ENCODE peak calls at places on chromosome 20, in four cellular contexts. Y, X, P and A are unnamed samples.

GRCh38 chr20:8228315-8228714 is 96.2 kb downstream of the PLCB1 start:
- DNase-seq in Y (no peak), P (no peak), X (no peak), A (no peak)

GRCh38 chr20:33443006-33443511 is 504 bp downstream of the SNTA1 start:
- DNase-seq in Y (no peak), P (no peak), X (no peak), A (no peak)

GRCh38 chr20:5612476-5613291 is 137.5 kb upstream of the SHLD1 start:
- DNase-seq in Y (no peak), P (no peak), X (no peak), A (no peak)

GRCh38 chr20:38903335-38903734 is 22.9 kb upstream of the FAM83D start:
- DNase-seq in X (no peak), Y (no peak), P (no peak), A (no peak)

GRCh38 chr20:64071341-64072332 is 7.7 kb downstream of the RGS19 start:
- DNase-seq in X (no peak), Y (no peak), P (no peak), A (no peak)

GRCh38 chr20:23029324-23029723 is 5.8 kb upstream of the SSTR4 start:
- DNase-seq in X (no peak), P (no peak), Y (no peak), A (no peak)

GRCh38 chr20:22819134-22819533 is 216.0 kb upstream of the SSTR4 start:
- DNase-seq in Y (no peak), P (no peak), X (no peak), A (no peak)

GRCh38 chr20:62363920-62364851 is 2.9 kb downstream of the LAMA5 start:
- DNase-seq in Y (no peak), P (no peak), X (no peak), A (no peak)

GRCh38 chr20:49508435-49509199 is 26.1 kb upstream of the KCNB1 start:
- DNase-seq in X (peak), Y (no peak), P (peak), A (peak)

GRCh38 chr20:23127506-23128279 is 41.6 kb upstream of the CD93 start:
- DNase-seq in X (no peak), P (no peak), Y (no peak), A (no peak)

GRCh38 chr20:37986873-37987601 is 46.2 kb downstream of the TTI1 start:
- DNase-seq in P (no peak), Y (no peak), X (peak), A (no peak)

GRCh38 chr20:35776513-35777101 is 4.8 kb downstream of the PHF20 start:
- DNase-seq in Y (no peak), P (no peak), X (no peak), A (no peak)

GRCh38 chr20:44494681-44495080 is 19.0 kb downstream of the TTPAL start:
- DNase-seq in Y (no peak), X (no peak), P (no peak), A (no peak)

GRCh38 chr20:38143238-38143645 is 21.8 kb downstream of the TGM2 start:
- DNase-seq in Y (no peak), P (no peak), X (peak), A (no peak)

GRCh38 chr20:6768228-6769185 is 1.0 kb downstream of the BMP2 start:
- DNase-seq in Y (no peak), X (no peak), P (no peak), A (no peak)

DNA sequence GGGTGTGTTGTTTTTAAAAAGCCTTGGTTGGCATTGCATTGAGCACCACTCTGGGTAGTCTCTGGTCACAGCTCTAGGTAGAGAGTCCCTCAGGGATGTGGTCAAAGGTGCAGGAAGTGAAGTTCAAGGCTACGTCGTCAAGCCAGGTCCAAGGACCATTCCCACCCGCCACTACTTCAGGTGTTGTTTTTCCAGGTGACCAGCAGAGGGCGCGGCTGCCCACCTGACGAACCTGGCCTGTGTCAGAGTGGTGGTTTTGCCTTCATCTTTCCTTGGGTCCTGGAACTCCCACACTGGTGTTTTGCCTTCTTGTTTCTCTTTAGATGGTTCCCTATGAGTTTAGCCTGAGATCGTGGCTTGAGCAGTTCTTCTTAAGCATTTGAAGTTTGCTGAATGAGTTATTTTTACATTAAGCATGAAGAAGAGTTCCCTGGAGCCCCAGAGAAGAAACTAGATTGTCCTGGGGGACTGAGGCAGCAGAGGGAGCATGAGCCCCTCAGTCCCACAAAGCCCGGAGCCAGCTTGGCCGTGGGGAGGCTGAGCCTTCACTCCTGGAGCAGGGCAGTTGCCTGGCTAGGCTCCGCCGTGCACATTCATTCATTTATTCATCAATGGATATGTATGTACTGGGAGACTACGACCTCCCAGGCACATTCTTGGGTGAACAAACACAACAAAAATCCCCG is 5.6 kb upstream of the PHACTR3 start:
- DNase-seq in Y (no peak), X (peak), P (peak), A (peak)
- TF ChIP-seq ZNF274 in Y (no peak), X (no peak), P (no peak), A (no peak)

DNA sequence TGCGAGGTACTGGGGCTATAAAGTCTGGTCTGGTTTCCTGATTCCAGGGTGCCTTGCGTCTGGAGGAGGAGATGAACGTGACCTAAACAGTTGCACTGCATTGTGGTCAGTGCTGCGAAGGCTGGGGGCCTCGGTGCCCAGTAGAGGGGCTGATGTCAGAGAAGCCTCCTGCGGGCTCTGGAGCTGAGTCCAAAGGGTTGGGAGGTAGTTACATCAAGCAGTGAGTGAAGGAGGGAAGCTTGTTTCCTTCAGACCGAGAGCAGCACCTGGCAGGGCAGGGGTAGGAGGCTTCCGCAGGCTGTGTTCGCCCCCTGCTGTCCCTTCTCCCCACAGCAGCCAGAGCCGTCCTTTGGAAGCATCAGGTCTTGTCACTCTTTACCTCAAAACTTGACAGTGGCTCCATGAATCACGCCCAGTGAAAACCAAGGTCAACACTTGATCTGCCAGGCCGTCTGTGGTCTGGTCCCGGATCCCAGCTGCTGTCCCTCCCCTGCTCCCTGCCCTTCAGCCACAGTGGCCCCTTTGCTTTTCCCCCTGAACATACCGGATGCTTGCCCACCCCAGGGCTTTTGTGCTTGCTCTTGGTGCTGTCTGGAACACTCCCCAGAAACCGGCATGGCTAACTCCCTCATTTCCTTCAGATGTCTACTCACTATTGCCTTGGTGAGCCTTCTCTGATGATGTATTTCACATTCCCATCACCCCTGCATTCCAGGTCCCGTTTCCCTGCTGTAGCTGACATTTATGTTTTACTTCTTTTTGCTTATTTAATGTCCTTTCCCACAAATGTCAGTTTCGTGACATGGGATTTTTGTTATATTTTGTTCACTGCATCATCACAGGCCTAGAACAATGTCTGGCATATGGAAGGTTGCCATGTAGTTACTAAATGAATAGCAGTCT is 7.0 kb downstream of the DYNLRB1 start:
- DNase-seq in P (no peak), Y (no peak), X (peak), A (peak)
- TF ChIP-seq SUZ12 in P (no peak), Y (no peak), X (no peak), A (no peak)

DNA sequence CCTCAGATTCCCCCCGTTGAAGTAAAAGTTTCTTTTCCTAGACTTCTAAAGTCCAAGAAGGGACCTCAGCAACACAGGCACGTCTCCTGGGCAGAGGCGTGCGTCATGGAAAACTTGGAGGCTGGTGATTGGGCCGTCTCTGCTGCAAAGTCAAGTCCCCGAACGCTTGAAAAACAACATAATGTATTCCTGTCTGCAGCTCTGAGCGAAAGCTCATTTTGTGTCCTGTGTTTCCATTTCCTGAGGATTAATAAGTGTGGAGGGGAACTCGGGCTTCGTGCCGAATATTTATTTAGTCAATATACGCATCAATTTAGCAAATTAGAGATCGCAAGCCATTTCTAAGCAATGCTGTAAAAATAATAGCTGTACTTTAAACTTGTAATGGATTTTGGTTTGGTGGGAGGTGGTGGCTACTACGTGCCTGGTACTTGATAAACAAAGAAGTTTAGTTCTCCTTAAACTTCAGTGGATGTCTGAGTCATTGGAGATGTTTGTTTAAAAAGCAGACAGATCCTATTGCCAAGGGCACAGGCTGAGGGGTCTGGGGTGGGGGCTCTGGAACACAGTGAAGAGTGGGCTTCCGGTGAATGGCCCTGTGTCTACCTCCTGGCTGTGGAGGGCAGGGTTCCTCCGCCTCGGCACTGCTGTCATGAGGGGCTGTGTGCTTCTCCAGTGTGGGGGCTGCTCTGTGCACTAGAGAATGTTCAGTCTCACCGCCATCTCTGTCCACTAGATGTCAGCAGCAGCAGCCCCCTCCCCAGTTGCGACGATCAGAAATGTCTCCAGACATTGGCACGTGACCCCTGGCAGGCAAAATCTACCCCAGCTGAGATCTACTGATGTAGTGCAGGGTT is 21.8 kb downstream of the PCK1 start:
- DNase-seq in P (no peak), X (peak), Y (no peak), A (no peak)
- TF ChIP-seq ZNF274 in P (no peak), X (no peak), Y (no peak), A (no peak)

GRCh38 chr20:41245086-41245707 is 72.3 kb downstream of the ZHX3 start:
- DNase-seq in P (no peak), X (peak), Y (peak), A (peak)
- TF ChIP-seq SUZ12 in P (no peak), X (no peak), Y (no peak), A (no peak)